ENCODE peak calls at places on chromosomes 6 and 20, in four cellular contexts. One of them, this sample, is unnamed.

GRCh38 chr6:101824551-101825345 is 431.2 kb downstream of the GRIK2 start:
- DNase-seq in H1: no peak
- DNase-seq in HepG2: no peak
- DNase-seq in K562: no peak
- DNase-seq in this sample: no peak

GRCh38 chr6:166763606-166764472 is 136.8 kb upstream of the RPS6KA2 start:
- DNase-seq in H1: no peak
- DNase-seq in HepG2: no peak
- DNase-seq in K562: no peak
- DNase-seq in this sample: no peak

GRCh38 chr20:1631309-1632227 is 11.8 kb upstream of the SIRPB1 start:
- DNase-seq in H1: no peak
- DNase-seq in HepG2: no peak
- DNase-seq in K562: no peak
- DNase-seq in this sample: no peak

GRCh38 chr20:51412333-51412761 is 130.2 kb downstream of the NFATC2 start:
- DNase-seq in H1: no peak
- DNase-seq in HepG2: no peak
- DNase-seq in K562: no peak
- DNase-seq in this sample: peak; percentile 69

GRCh38 chr6:106254636-106255035 is 70.9 kb downstream of the ATG5 start:
- DNase-seq in H1: no peak
- DNase-seq in HepG2: no peak
- DNase-seq in K562: no peak
- DNase-seq in this sample: no peak

GRCh38 chr6:8888468-8888867 is 453.1 kb upstream of the SLC35B3 start:
- DNase-seq in H1: no peak
- DNase-seq in HepG2: peak; percentile 16
- DNase-seq in K562: no peak
- DNase-seq in this sample: no peak

GRCh38 chr6:23218751-23219150 is 649.4 kb downstream of the HDGFL1 start:
- DNase-seq in H1: no peak
- DNase-seq in HepG2: no peak
- DNase-seq in K562: no peak
- DNase-seq in this sample: peak; percentile 29

GRCh38 chr20:50165687-50166554 is 12.4 kb upstream of the PEDS1 start:
- DNase-seq in H1: peak; percentile 91
- DNase-seq in HepG2: peak; percentile 100
- DNase-seq in K562: peak; percentile 95
- DNase-seq in this sample: peak; percentile 100

GRCh38 chr6:35488517-35488862 is 8.4 kb downstream of the TEAD3 start:
- DNase-seq in H1: no peak
- DNase-seq in HepG2: no peak
- DNase-seq in K562: no peak
- DNase-seq in this sample: no peak

GRCh38 chr20:53574819-53575218 is 18.8 kb downstream of the ZNF217 start:
- DNase-seq in H1: no peak
- DNase-seq in HepG2: no peak
- DNase-seq in K562: no peak
- DNase-seq in this sample: no peak

DNA sequence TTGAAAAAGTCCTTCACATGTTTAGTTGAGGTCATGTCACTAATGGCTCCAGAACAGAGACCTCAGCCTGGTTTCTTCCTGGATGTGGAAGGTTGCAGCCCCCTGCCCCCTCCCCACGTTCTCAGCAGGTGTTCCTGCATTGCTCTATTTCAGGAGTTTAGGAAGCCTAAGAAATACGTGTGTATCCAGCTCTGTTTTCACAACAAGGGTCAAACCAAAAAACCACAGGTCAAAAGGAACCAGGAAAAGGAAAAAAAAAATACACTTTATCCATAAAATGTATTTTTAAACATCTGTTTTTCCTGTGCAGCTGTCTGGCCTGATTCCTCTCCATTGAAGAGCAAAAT is 107.9 kb upstream of the PLEKHG1 start:
- DNase-seq in H1: no peak
- DNase-seq in HepG2: no peak
- DNase-seq in K562: no peak
- DNase-seq in this sample: no peak
- H2AFZ ChIP-seq in H1: no peak overlapping the region
- H2AFZ ChIP-seq in HepG2: no peak overlapping the region
- H2AFZ ChIP-seq in K562: no peak overlapping the region
- H2AFZ ChIP-seq in this sample: no peak overlapping the region

GRCh38 chr6:4774715-4775590 is 1.3 kb upstream of the CDYL start:
- DNase-seq in H1: no peak
- DNase-seq in HepG2: no peak
- DNase-seq in K562: no peak
- DNase-seq in this sample: peak; percentile 22
- TF ChIP-seq JUN in H1: no peak
- TF ChIP-seq JUN in HepG2: no peak
- TF ChIP-seq JUN in K562: no peak
- TF ChIP-seq JUN in this sample: no peak

GRCh38 chr20:60046860-60047259 is 88.6 kb downstream of the CDH26 start:
- DNase-seq in H1: no peak
- DNase-seq in HepG2: no peak
- DNase-seq in K562: no peak
- DNase-seq in this sample: no peak
- H3K27ac ChIP-seq in H1: no peak overlapping the region
- H3K27ac ChIP-seq in HepG2: no peak overlapping the region
- H3K27ac ChIP-seq in K562: no peak overlapping the region
- H3K27ac ChIP-seq in this sample: no peak overlapping the region

DNA sequence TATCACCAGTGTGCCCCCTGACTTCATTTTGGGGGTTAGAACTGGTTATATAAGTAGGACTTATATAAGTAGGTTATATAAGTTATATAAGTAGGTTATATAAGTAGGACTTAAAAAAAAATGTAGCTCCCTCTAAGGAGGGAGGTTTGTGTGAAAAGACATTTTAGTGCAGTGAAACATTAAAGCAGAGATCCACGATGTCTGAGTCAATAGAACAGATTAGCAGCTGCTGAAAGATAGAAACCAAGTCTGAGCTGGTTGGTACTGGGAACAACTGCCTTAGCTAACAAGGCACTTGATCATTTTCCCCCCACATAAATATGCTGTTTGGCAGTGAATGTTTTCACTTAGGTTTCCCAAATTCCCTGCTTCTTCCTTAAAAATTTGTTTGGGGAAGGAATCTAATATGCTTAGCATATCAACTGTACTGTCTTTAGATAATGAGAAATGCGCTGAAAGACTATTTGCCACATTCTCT is 2.1 kb upstream of the RPS12 start:
- DNase-seq in H1: no peak
- DNase-seq in HepG2: peak; percentile 15
- DNase-seq in K562: no peak
- DNase-seq in this sample: peak; percentile 44
- H2AFZ ChIP-seq in H1: peak overlapping the region; percentile 76
- H2AFZ ChIP-seq in HepG2: peak overlapping the region; percentile 59
- H2AFZ ChIP-seq in K562: peak overlapping the region; percentile 84
- H2AFZ ChIP-seq in this sample: peak overlapping the region; percentile 95

GRCh38 chr20:4876301-4876700 is 125.0 kb downstream of the SLC23A2 start:
- DNase-seq in H1: no peak
- DNase-seq in HepG2: no peak
- DNase-seq in K562: no peak
- DNase-seq in this sample: no peak

GRCh38 chr20:4871486-4871885 is 129.8 kb downstream of the SLC23A2 start:
- DNase-seq in H1: no peak
- DNase-seq in HepG2: no peak
- DNase-seq in K562: no peak
- DNase-seq in this sample: no peak

GRCh38 chr20:4870906-4871305 is 130.4 kb downstream of the SLC23A2 start:
- DNase-seq in H1: no peak
- DNase-seq in HepG2: no peak
- DNase-seq in K562: no peak
- DNase-seq in this sample: no peak

GRCh38 chr20:4875578-4876067 is 125.7 kb downstream of the SLC23A2 start:
- DNase-seq in H1: no peak
- DNase-seq in HepG2: no peak
- DNase-seq in K562: no peak
- DNase-seq in this sample: no peak

DNA sequence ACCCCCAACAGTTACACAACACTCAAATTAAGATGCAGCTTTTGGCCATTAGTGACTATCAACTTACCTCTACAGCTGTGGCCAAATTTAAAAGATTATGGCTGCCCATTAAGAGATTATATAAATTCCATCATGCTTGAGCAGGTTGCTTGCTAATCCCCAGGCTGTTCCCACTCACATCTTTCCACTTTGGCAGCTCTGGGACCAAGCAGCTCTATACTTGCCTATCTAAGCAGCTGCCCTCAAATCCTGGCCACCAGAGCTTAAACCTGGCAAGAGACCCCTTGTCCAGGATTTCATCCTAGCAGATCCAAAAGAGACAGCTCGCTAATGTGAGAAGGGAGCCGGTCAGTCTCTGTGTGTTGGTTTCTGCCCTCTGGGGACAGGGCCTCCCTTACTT is 127.9 kb downstream of the SLC23A2 start:
- DNase-seq in H1: no peak
- DNase-seq in HepG2: no peak
- DNase-seq in K562: no peak
- DNase-seq in this sample: no peak
- TF ChIP-seq JUN in H1: no peak
- TF ChIP-seq JUN in HepG2: no peak
- TF ChIP-seq JUN in K562: no peak
- TF ChIP-seq JUN in this sample: no peak

GRCh38 chr6:53325785-53326184 is 23.0 kb downstream of the ELOVL5 start:
- DNase-seq in H1: no peak
- DNase-seq in HepG2: no peak
- DNase-seq in K562: no peak
- DNase-seq in this sample: no peak
- H3K27ac ChIP-seq in H1: no peak overlapping the region
- H3K27ac ChIP-seq in HepG2: no peak overlapping the region
- H3K27ac ChIP-seq in K562: peak overlapping the region; percentile 12
- H3K27ac ChIP-seq in this sample: no peak overlapping the region

GRCh38 chr6:137390264-137390787 is 103.9 kb downstream of the OLIG3 start:
- DNase-seq in H1: no peak
- DNase-seq in HepG2: no peak
- DNase-seq in K562: no peak
- DNase-seq in this sample: no peak
- H2AFZ ChIP-seq in H1: no peak overlapping the region
- H2AFZ ChIP-seq in HepG2: no peak overlapping the region
- H2AFZ ChIP-seq in K562: no peak overlapping the region
- H2AFZ ChIP-seq in this sample: no peak overlapping the region

GRCh38 chr20:11101696-11102095 is 427.9 kb upstream of the JAG1 start:
- DNase-seq in H1: no peak
- DNase-seq in HepG2: no peak
- DNase-seq in K562: no peak
- DNase-seq in this sample: no peak
- TF ChIP-seq JUN in H1: no peak
- TF ChIP-seq JUN in HepG2: no peak
- TF ChIP-seq JUN in K562: no peak
- TF ChIP-seq JUN in this sample: no peak